ENCODE peak calls at places on chromosomes 16 and 17, in seven cellular contexts. T is trophoblast cell, K is H1, O is IMR-90, P is H9, W is neuronal stem cell, R is mesenchymal stem cell. F is an unnamed sample.

GRCh38 chr17:34782271-34782670 is 179.0 kb downstream of the CCT6B start:
- DNase-seq in T (no peak), K (no peak), O (no peak), P (no peak), W (no peak), R (no peak), F (no peak)

GRCh38 chr16:77762260-77762659 is 26.1 kb upstream of the VAT1L start:
- DNase-seq in T (no peak), K (no peak), O (no peak), P (no peak), W (no peak), R (no peak), F (no peak)

GRCh38 chr17:20989481-20989880 is 53.3 kb downstream of the USP22 start:
- DNase-seq in T (no peak), K (no peak), O (no peak), P (no peak), W (no peak), R (no peak), F (no peak)

GRCh38 chr16:66489818-66490217 is 60.1 kb downstream of the TK2 start:
- DNase-seq in T (no peak), K (no peak), O (no peak), P (no peak), W (no peak), R (no peak), F (no peak)

GRCh38 chr16:55370762-55371482 is 46.9 kb downstream of the IRX6 start:
- DNase-seq in T (peak; percentile 12), K (peak; percentile 27), O (peak; percentile 8), P (peak; percentile 78), W (peak; percentile 51), R (no peak), F (peak; percentile 79)

GRCh38 chr17:77609553-77610517 is 348.7 kb upstream of the TNRC6C start:
- DNase-seq in T (no peak), K (no peak), O (no peak), P (peak; percentile 25), W (no peak), R (no peak), F (no peak)

GRCh38 chr17:44989552-44990138 is 21.5 kb upstream of the C1QL1 start:
- DNase-seq in T (no peak), K (no peak), O (no peak), P (no peak), W (no peak), R (no peak), F (no peak)

GRCh38 chr17:51391992-51392654 is 131.8 kb downstream of the UTP18 start:
- DNase-seq in T (peak; percentile 13), K (no peak), O (no peak), P (peak; percentile 21), W (no peak), R (no peak), F (peak; percentile 87)

GRCh38 chr16:85055503-85056210 is 28.1 kb downstream of the KIAA0513 start:
- DNase-seq in T (peak; percentile 19), K (no peak), O (peak; percentile 63), P (no peak), W (no peak), R (peak; percentile 91), F (peak; percentile 38)

GRCh38 chr17:77366558-77367245 is 225.9 kb downstream of the SEC14L1 start:
- DNase-seq in T (no peak), K (no peak), O (peak; percentile 86), P (no peak), W (no peak), R (peak; percentile 93), F (no peak)

GRCh38 chr17:59491353-59492090 is 73.9 kb upstream of the DHX40 start:
- DNase-seq in T (peak; percentile 76), K (no peak), O (no peak), P (no peak), W (no peak), R (no peak), F (no peak)

GRCh38 chr17:59488805-59489204 is 76.6 kb upstream of the DHX40 start:
- DNase-seq in T (no peak), K (no peak), O (no peak), P (no peak), W (no peak), R (no peak), F (no peak)

GRCh38 chr17:59492091-59492451 is 73.3 kb upstream of the DHX40 start:
- DNase-seq in T (peak; percentile 89), K (no peak), O (no peak), P (no peak), W (no peak), R (no peak), F (peak; percentile 36)

GRCh38 chr17:59487161-59487873 is 78.1 kb upstream of the DHX40 start:
- DNase-seq in T (no peak), K (no peak), O (no peak), P (no peak), W (no peak), R (no peak), F (no peak)

GRCh38 chr17:59490259-59490658 is 75.2 kb upstream of the DHX40 start:
- DNase-seq in T (peak; percentile 54), K (no peak), O (peak; percentile 10), P (no peak), W (no peak), R (peak; percentile 34), F (no peak)
- H3K18ac ChIP-seq in T (no peak overlapping the region), K (no peak overlapping the region), O (no peak overlapping the region), P (no peak overlapping the region), W (no peak overlapping the region), R (no peak overlapping the region), F (no peak overlapping the region)

GRCh38 chr17:82231562-82232321 is 2.9 kb downstream of the SLC16A3 start:
- DNase-seq in T (peak; percentile 79), K (no peak), O (peak; percentile 40), P (peak; percentile 90), W (no peak), R (peak; percentile 84), F (peak; percentile 87)

GRCh38 chr17:82232322-82232785 is 3.5 kb downstream of the SLC16A3 start:
- DNase-seq in T (peak; percentile 6), K (no peak), O (no peak), P (no peak), W (no peak), R (no peak), F (no peak)

GRCh38 chr17:82231312-82231561 is 2.4 kb downstream of the SLC16A3 start:
- DNase-seq in T (no peak), K (no peak), O (no peak), P (no peak), W (no peak), R (no peak), F (no peak)

GRCh38 chr17:82229686-82230626 is 1.1 kb downstream of the SLC16A3 start:
- DNase-seq in T (peak; percentile 36), K (no peak), O (no peak), P (no peak), W (no peak), R (peak; percentile 50), F (no peak)

GRCh38 chr17:82230627-82231311 is 1.9 kb downstream of the SLC16A3 start:
- DNase-seq in T (peak; percentile 78), K (no peak), O (peak; percentile 81), P (peak; percentile 86), W (peak; percentile 74), R (peak; percentile 85), F (peak; percentile 77)
- H3K27ac ChIP-seq in T (no peak overlapping the region), K (no peak overlapping the region), O (peak overlapping the region; percentile 91), P (no peak overlapping the region), W (no peak overlapping the region), R (no peak overlapping the region), F (no peak overlapping the region)

GRCh38 chr17:9240659-9241370 is 219.5 kb downstream of the NTN1 start:
- DNase-seq in T (peak; percentile 60), K (peak; percentile 25), O (peak; percentile 54), P (peak; percentile 86), W (no peak), R (peak; percentile 91), F (peak; percentile 96)

GRCh38 chr17:9239260-9239820 is 218.0 kb downstream of the NTN1 start:
- DNase-seq in T (no peak), K (no peak), O (no peak), P (peak; percentile 74), W (no peak), R (no peak), F (peak; percentile 41)

GRCh38 chr17:9238340-9239259 is 217.3 kb downstream of the NTN1 start:
- DNase-seq in T (peak; percentile 28), K (no peak), O (no peak), P (no peak), W (no peak), R (no peak), F (no peak)

GRCh38 chr17:9241371-9241712 is 220.0 kb downstream of the NTN1 start:
- DNase-seq in T (no peak), K (no peak), O (no peak), P (no peak), W (no peak), R (peak; percentile 42), F (no peak)

DNA sequence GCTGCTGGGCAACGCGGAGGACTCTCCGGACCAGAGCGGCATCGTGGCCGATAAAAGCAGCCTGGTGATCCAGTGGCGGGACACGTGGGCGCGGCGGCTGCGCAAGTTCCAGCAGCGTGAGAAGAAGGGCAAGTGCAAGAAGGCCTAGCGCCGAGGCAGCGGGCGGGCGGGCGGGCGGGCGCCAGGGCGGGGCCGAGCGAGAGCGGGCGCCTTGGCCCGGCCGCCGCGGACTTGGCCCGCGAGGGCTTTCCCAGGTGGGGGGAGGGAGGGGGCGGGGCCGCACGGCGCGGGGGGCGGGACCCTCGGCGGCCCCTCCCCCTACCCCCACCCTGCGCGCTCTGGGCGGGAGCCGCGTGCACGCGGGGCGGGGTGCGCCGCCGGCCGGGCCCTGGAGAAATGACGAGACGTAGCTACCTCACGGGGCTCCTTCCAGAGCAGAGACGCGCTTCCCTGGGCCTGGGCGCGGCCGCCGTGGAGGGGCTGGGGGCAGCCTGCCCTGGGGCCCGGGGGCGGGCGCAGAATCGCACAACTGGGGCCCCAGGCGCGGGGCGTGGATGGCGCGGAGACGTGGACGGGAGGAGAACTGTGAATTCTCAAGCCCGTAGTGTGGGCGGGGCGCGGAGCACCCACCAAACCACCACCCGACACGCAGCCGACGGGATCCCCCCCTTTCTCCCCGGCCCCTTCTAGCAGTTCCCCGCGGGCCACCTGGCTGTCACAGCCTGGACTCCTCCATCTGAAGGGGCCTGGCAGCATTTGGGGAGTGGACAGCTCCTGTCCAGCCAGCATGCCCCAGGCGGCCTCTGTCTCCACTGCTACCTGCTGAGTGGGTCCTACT is 218.7 kb downstream of the NTN1 start:
- DNase-seq in T (peak; percentile 77), K (no peak), O (peak; percentile 39), P (peak; percentile 83), W (peak; percentile 46), R (peak; percentile 79), F (peak; percentile 76)
- H3K18ac ChIP-seq in T (no peak overlapping the region), K (peak overlapping the region; percentile 83), O (peak overlapping the region; percentile 3), P (no peak overlapping the region), W (peak overlapping the region; percentile 85), R (peak overlapping the region; percentile 84), F (peak overlapping the region; percentile 2)

GRCh38 chr16:28543072-28543471 is 4.3 kb upstream of the NUPR1 start:
- DNase-seq in T (peak; percentile 78), K (no peak), O (no peak), P (no peak), W (no peak), R (no peak), F (no peak)

GRCh38 chr16:28537076-28537475 is 1.7 kb downstream of the NUPR1 start:
- DNase-seq in T (no peak), K (no peak), O (no peak), P (no peak), W (no peak), R (no peak), F (no peak)

GRCh38 chr16:28537964-28538732 is 626 bp downstream of the NUPR1 start:
- DNase-seq in T (no peak), K (no peak), O (no peak), P (no peak), W (no peak), R (no peak), F (no peak)

GRCh38 chr16:28534542-28535373 is 4.0 kb downstream of the NUPR1 start:
- DNase-seq in T (peak; percentile 80), K (no peak), O (no peak), P (no peak), W (no peak), R (no peak), F (no peak)

GRCh38 chr16:28538733-28539596 is at the start of gene NUPR1:
- DNase-seq in T (peak; percentile 23), K (no peak), O (peak; percentile 97), P (no peak), W (no peak), R (peak; percentile 73), F (peak; percentile 11)
- H3K27ac ChIP-seq in T (no peak within 1 kb of the TSS), K (no peak within 1 kb of the TSS), O (peak within 1 kb of the TSS; percentile 95), P (no peak within 1 kb of the TSS), W (no peak within 1 kb of the TSS), R (no peak within 1 kb of the TSS), F (no peak within 1 kb of the TSS)

F was measured in mesendoderm.